ENCODE peak calls at places on chromosomes 11 and 22, in five cellular contexts. W is NCI-H460; I is ELR; D is activated effector memory CD4-positive, alpha-beta T cell treated with Interleukin-2 at 50 U/mL for 16 hours; Z is amygdala. U is an unnamed sample.

GRCh38 chr11:12857572-12857971 is 151.5 kb upstream of the RASSF10 start:
- DNase-seq in W (no peak), I (no peak), D (no peak), Z (no peak), U (no peak)

GRCh38 chr11:45354976-45355705 is 69.0 kb upstream of the SYT13 start:
- DNase-seq in W (no peak), I (peak), D (peak), Z (peak), U (peak)

GRCh38 chr11:93655581-93656255 is 5.8 kb upstream of the CEP295 start:
- DNase-seq in W (no peak), I (no peak), D (no peak), Z (no peak), U (no peak)

GRCh38 chr11:128029219-128029722 is 558.1 kb downstream of the ETS1 start:
- DNase-seq in W (no peak), I (no peak), D (no peak), Z (no peak), U (no peak)

GRCh38 chr22:24142241-24142640 is 39.0 kb upstream of the SUSD2 start:
- DNase-seq in W (no peak), I (no peak), D (no peak), Z (no peak), U (no peak)

GRCh38 chr11:106668147-106668546 is 350.1 kb downstream of the GUCY1A2 start:
- DNase-seq in W (no peak), I (peak), D (no peak), Z (no peak), U (no peak)

GRCh38 chr11:65589444-65590239 is 6.0 kb downstream of the KCNK7 start:
- DNase-seq in W (no peak), I (no peak), D (no peak), Z (no peak), U (no peak)

GRCh38 chr11:128399186-128399585 is 188.2 kb downstream of the ETS1 start:
- DNase-seq in W (no peak), I (peak), D (no peak), Z (no peak), U (no peak)

GRCh38 chr11:9529333-9529648 is 44.2 kb upstream of the WEE1 start:
- DNase-seq in W (no peak), I (no peak), D (no peak), Z (no peak), U (no peak)

GRCh38 chr22:28855355-28856094 is 27.8 kb upstream of the ZNRF3 start:
- DNase-seq in W (peak), I (peak), D (no peak), Z (no peak), U (no peak)

GRCh38 chr11:3933165-3933628 is 77.7 kb downstream of the STIM1 start:
- DNase-seq in W (no peak), I (no peak), D (no peak), Z (no peak), U (no peak)

GRCh38 chr11:128502736-128503135 is 84.6 kb downstream of the ETS1 start:
- DNase-seq in W (no peak), I (peak), D (no peak), Z (no peak), U (no peak)

GRCh38 chr11:113906038-113906437 is 1.4 kb downstream of the HTR3B start:
- DNase-seq in W (peak), I (peak), D (no peak), Z (no peak), U (no peak)

GRCh38 chr11:86277741-86278140 is 24.3 kb upstream of the HIKESHI start:
- DNase-seq in W (no peak), I (no peak), D (no peak), Z (no peak), U (no peak)

GRCh38 chr11:129376658-129377341 is 1.2 kb downstream of the BARX2 start:
- DNase-seq in W (no peak), I (no peak), D (no peak), Z (no peak), U (no peak)

GRCh38 chr22:36986242-36986821 is 32.9 kb downstream of the TST start:
- DNase-seq in W (no peak), I (peak), D (no peak), Z (no peak), U (no peak)

GRCh38 chr22:22877523-22878210 is 9.9 kb upstream of the IGLL5 start:
- DNase-seq in W (peak), I (peak), D (peak), Z (no peak), U (peak)

GRCh38 chr11:11842426-11843008 is 745 bp downstream of the USP47 start:
- DNase-seq in W (peak), I (peak), D (peak), Z (no peak), U (no peak)

GRCh38 chr11:35029979-35030378 is 109.0 kb upstream of the CD44 start:
- DNase-seq in W (peak), I (peak), D (no peak), Z (no peak), U (no peak)

U was measured in kidney.